ENCODE peak calls at places on chromosomes 7 and 10, in seven cellular contexts. L is stimulated activated CD8-positive, alpha-beta memory T cell treated with anti-CD3 and anti-CD28 coated beads, Interleukin-4, amount 100 ng/mL, for 24 hours; I is stimulated activated CD4-positive, alpha-beta T cell treated with anti-CD3 and anti-CD28 coated beads, Interleukin-1b, Interleukin-23, amount 100 ng/mL, for 1 hour; Y is LNCaP clone FGC; W is AG09319; H is astrocyte of the spinal cord; O is NCI-H2107. P is an unnamed sample.
A peak's percentile ranks its signal among the peaks of the same experiment; 100 is the strongest.

GRCh38 chr7:144454-144826 is 47.9 kb upstream of the FAM20C start:
- DNase-seq in L (no peak), I (no peak), Y (no peak), W (no peak), H (no peak), O (no peak), P (peak; percentile 5)

GRCh38 chr10:22712246-22712958 is 2.0 kb downstream of the PIP4K2A start:
- DNase-seq in L (no peak), I (no peak), Y (no peak), W (no peak), H (peak; percentile 69), O (no peak), P (no peak)

GRCh38 chr10:97336446-97336845 is 1.9 kb upstream of the FRAT2 start:
- DNase-seq in L (no peak), I (no peak), Y (no peak), W (no peak), H (no peak), O (no peak), P (no peak)

GRCh38 chr10:87915406-87915805 is 52.0 kb downstream of the PTEN start:
- DNase-seq in L (no peak), I (no peak), Y (no peak), W (no peak), H (no peak), O (no peak), P (no peak)

GRCh38 chr10:73648975-73649829 is 6.6 kb downstream of the SYNPO2L start:
- DNase-seq in L (no peak), I (no peak), Y (no peak), W (no peak), H (no peak), O (no peak), P (no peak)

GRCh38 chr7:77425151-77426051 is 9.3 kb upstream of the GSAP start:
- DNase-seq in L (no peak), I (no peak), Y (no peak), W (no peak), H (peak; percentile 79), O (no peak), P (no peak)

GRCh38 chr10:115417585-115418265 is 324.6 kb downstream of the ATRNL1 start:
- DNase-seq in L (no peak), I (no peak), Y (peak; percentile 22), W (no peak), H (peak; percentile 50), O (no peak), P (no peak)

GRCh38 chr10:71848325-71849277 is 2.5 kb downstream of the PSAP start:
- DNase-seq in L (no peak), I (no peak), Y (no peak), W (no peak), H (peak; percentile 49), O (no peak), P (no peak)

GRCh38 chr10:119501690-119502089 is 40.8 kb downstream of the RGS10 start:
- DNase-seq in L (no peak), I (no peak), Y (no peak), W (no peak), H (no peak), O (no peak), P (no peak)

GRCh38 chr10:73908853-73909611 is 1.9 kb upstream of the PLAU start:
- DNase-seq in L (peak; percentile 52), I (peak; percentile 48), Y (no peak), W (peak; percentile 96), H (peak; percentile 94), O (no peak), P (no peak)

GRCh38 chr10:124366825-124367224 is 51.9 kb downstream of the OAT start:
- DNase-seq in L (no peak), I (no peak), Y (no peak), W (no peak), H (no peak), O (no peak), P (no peak)

GRCh38 chr10:131797626-131798025 is 103.2 kb upstream of the PPP2R2D start:
- DNase-seq in L (no peak), I (no peak), Y (no peak), W (no peak), H (no peak), O (no peak), P (no peak)

GRCh38 chr7:42046483-42046882 is 190.5 kb downstream of the GLI3 start:
- DNase-seq in L (no peak), I (no peak), Y (no peak), W (no peak), H (peak; percentile 39), O (no peak), P (no peak)

GRCh38 chr10:97427571-97428179 is 1.7 kb downstream of the PGAM1 start:
- DNase-seq in L (no peak), I (no peak), Y (peak; percentile 71), W (no peak), H (peak; percentile 12), O (no peak), P (peak; percentile 67)

GRCh38 chr7:111587126-111587525 is 24.8 kb upstream of the IMMP2L start:
- DNase-seq in L (no peak), I (no peak), Y (no peak), W (no peak), H (no peak), O (no peak), P (no peak)

GRCh38 chr10:110535958-110536891 is 31.3 kb upstream of the SMC3 start:
- DNase-seq in L (peak; percentile 68), I (peak; percentile 45), Y (no peak), W (no peak), H (peak; percentile 80), O (no peak), P (no peak)

GRCh38 chr10:25300073-25300472 is 125.3 kb downstream of the GPR158 start:
- DNase-seq in L (no peak), I (no peak), Y (no peak), W (no peak), H (no peak), O (no peak), P (no peak)

GRCh38 chr7:134920026-134920758 is 66.1 kb upstream of the AGBL3 start:
- DNase-seq in L (no peak), I (no peak), Y (no peak), W (peak; percentile 85), H (peak; percentile 91), O (no peak), P (no peak)

GRCh38 chr7:69775231-69775771 is 177.0 kb downstream of the AUTS2 start:
- DNase-seq in L (no peak), I (no peak), Y (no peak), W (no peak), H (no peak), O (no peak), P (no peak)

GRCh38 chr7:50869108-50869716 is 86.5 kb upstream of the GRB10 start:
- DNase-seq in L (no peak), I (no peak), Y (no peak), W (peak; percentile 12), H (peak; percentile 90), O (no peak), P (peak; percentile 30)

GRCh38 chr7:138992052-138992531 is 10.9 kb upstream of the KIAA1549 start:
- DNase-seq in L (no peak), I (no peak), Y (no peak), W (no peak), H (peak; percentile 61), O (no peak), P (no peak)

GRCh38 chr7:128795129-128795528 is 3.4 kb downstream of the CCDC136 start:
- DNase-seq in L (no peak), I (no peak), Y (no peak), W (no peak), H (no peak), O (no peak), P (no peak)

GRCh38 chr10:72757712-72758111 is 65.8 kb downstream of the MCU start:
- DNase-seq in L (no peak), I (no peak), Y (no peak), W (no peak), H (no peak), O (no peak), P (no peak)

GRCh38 chr10:111083222-111084095 is 6.6 kb downstream of the ADRA2A start:
- DNase-seq in L (no peak), I (no peak), Y (no peak), W (no peak), H (no peak), O (no peak), P (no peak)

GRCh38 chr10:128522551-128523289 is 396.5 kb upstream of the MKI67 start:
- DNase-seq in L (no peak), I (no peak), Y (no peak), W (no peak), H (no peak), O (no peak), P (no peak)

GRCh38 chr10:16950686-16951681 is 133.8 kb upstream of the RSU1 start:
- DNase-seq in L (no peak), I (no peak), Y (no peak), W (no peak), H (peak; percentile 82), O (no peak), P (no peak)